ENCODE peak calls at places on chromosomes 6 and 20, in five cellular contexts. K is amniotic stem cell; G is activated CD4-positive, alpha-beta T cell treated with anti-CD3 and anti-CD28 coated beads, Interleukin-2, amount 50 U/mL, for 1 hour; E is stimulated activated naive CD8-positive, alpha-beta T cell treated with anti-CD3 and anti-CD28 coated beads, Interleukin-15, Interleukin-2, amounts not matched to agents 100 U/mL and 50 U/mL, for 24 hours; H is brain microvascular endothelial cell. M is an unnamed sample.

GRCh38 chr20:59411191-59411988 is 111.0 kb downstream of the EDN3 start:
- DNase-seq in K (no peak), G (no peak), E (no peak), H (no peak), M (no peak)

GRCh38 chr20:56359212-56360132 is 698 bp downstream of the FAM210B start:
- DNase-seq in K (peak; percentile 41), G (peak; percentile 6), E (peak; percentile 21), H (peak; percentile 69), M (peak; percentile 61)

GRCh38 chr20:63112491-63113219 is 103.3 kb downstream of the YTHDF1 start:
- DNase-seq in K (no peak), G (no peak), E (no peak), H (no peak), M (no peak)

GRCh38 chr6:166765234-166765541 is 138.1 kb upstream of the RPS6KA2 start:
- DNase-seq in K (no peak), G (no peak), E (no peak), H (no peak), M (no peak)

GRCh38 chr6:156776841-156777576 is at the start of gene ARID1B:
- DNase-seq in K (peak; percentile 58), G (peak; percentile 78), E (peak; percentile 73), H (peak; percentile 76), M (peak; percentile 72)

GRCh38 chr20:17097603-17098002 is 129.2 kb upstream of the PCSK2 start:
- DNase-seq in K (no peak), G (no peak), E (no peak), H (no peak), M (no peak)

GRCh38 chr20:35273449-35274171 is 4.3 kb downstream of the MMP24OS start:
- DNase-seq in K (no peak), G (no peak), E (no peak), H (no peak), M (no peak)

GRCh38 chr20:33733654-33734576 is 2.1 kb downstream of the ZNF341 start:
- DNase-seq in K (peak; percentile 17), G (no peak), E (no peak), H (peak; percentile 52), M (peak; percentile 54)

GRCh38 chr6:15969236-15969778 is 159.6 kb upstream of the MYLIP start:
- DNase-seq in K (peak; percentile 56), G (no peak), E (no peak), H (no peak), M (no peak)

GRCh38 chr6:68718379-68719073 is 83.4 kb downstream of the ADGRB3 start:
- DNase-seq in K (no peak), G (no peak), E (no peak), H (peak; percentile 64), M (no peak)

GRCh38 chr6:149782337-149782736 is 32.8 kb downstream of the PCMT1 start:
- DNase-seq in K (no peak), G (no peak), E (no peak), H (no peak), M (no peak)

GRCh38 chr20:59993736-59994484 is 35.7 kb downstream of the CDH26 start:
- DNase-seq in K (no peak), G (no peak), E (no peak), H (no peak), M (no peak)

GRCh38 chr6:154791561-154792317 is 58.5 kb downstream of the SCAF8 start:
- DNase-seq in K (no peak), G (no peak), E (no peak), H (no peak), M (no peak)

GRCh38 chr20:41121399-41121798 is 15.9 kb upstream of the PLCG1 start:
- DNase-seq in K (no peak), G (no peak), E (no peak), H (no peak), M (no peak)

GRCh38 chr6:69026243-69026642 is 391.2 kb downstream of the ADGRB3 start:
- DNase-seq in K (no peak), G (no peak), E (no peak), H (peak; percentile 38), M (peak; percentile 8)

GRCh38 chr20:8330785-8331699 is 199.0 kb downstream of the PLCB1 start:
- DNase-seq in K (no peak), G (no peak), E (no peak), H (no peak), M (no peak)

GRCh38 chr20:45405566-45406259 is 2.4 kb upstream of the DBNDD2 start:
- DNase-seq in K (no peak), G (no peak), E (peak; percentile 19), H (no peak), M (peak; percentile 50)

M was measured in SW 1271.